ENCODE peak calls at places on chromosomes 3 and 15, in ten cellular contexts. Z is A549, X is cardiac fibroblast, K is GM13977, M is choroid plexus epithelial cell, H is GM12864, E is natural killer cell, N is GM13976, F is GM12865, D is WTC11. T is an unnamed sample.

GRCh38 chr3:183385698-183386590 is 42.5 kb downstream of the MCF2L2 start:
- DNase-seq in Z (peak; percentile 42), X (peak; percentile 86), K (peak; percentile 63), M (peak; percentile 90), H (peak; percentile 33), E (no peak), N (peak; percentile 65), F (peak; percentile 74), D (peak; percentile 48), T (peak; percentile 77)

GRCh38 chr3:113507501-113508067 is 7.4 kb downstream of the SPICE1 start:
- DNase-seq in Z (no peak), X (no peak), K (no peak), M (peak; percentile 8), H (no peak), E (no peak), N (no peak), F (no peak), D (no peak), T (no peak)

GRCh38 chr3:17050051-17050450 is 165.3 kb downstream of the PLCL2 start:
- DNase-seq in Z (no peak), X (no peak), K (no peak), M (no peak), H (no peak), E (no peak), N (no peak), F (no peak), D (no peak), T (no peak)

GRCh38 chr15:69305204-69305931 is 6.7 kb downstream of the PAQR5 start:
- DNase-seq in Z (peak; percentile 98), X (peak; percentile 94), K (no peak), M (peak; percentile 92), H (no peak), E (no peak), N (no peak), F (no peak), D (no peak), T (no peak)

GRCh38 chr15:56758770-56759449 is 25.6 kb upstream of the ZNF280D start:
- DNase-seq in Z (no peak), X (peak; percentile 62), K (no peak), M (peak; percentile 73), H (no peak), E (no peak), N (no peak), F (no peak), D (no peak), T (no peak)

GRCh38 chr3:144590854-144591253 is 619.2 kb downstream of the DIPK2A start:
- DNase-seq in Z (peak; percentile 1), X (peak; percentile 73), K (no peak), M (peak; percentile 90), H (no peak), E (no peak), N (no peak), F (no peak), D (no peak), T (no peak)

GRCh38 chr15:101114146-101114545 is 137.7 kb downstream of the CHSY1 start:
- DNase-seq in Z (no peak), X (no peak), K (no peak), M (no peak), H (no peak), E (no peak), N (no peak), F (no peak), D (no peak), T (no peak)

GRCh38 chr15:70856177-70856883 is 2.4 kb upstream of the LARP6 start:
- DNase-seq in Z (no peak), X (peak; percentile 53), K (no peak), M (no peak), H (no peak), E (no peak), N (no peak), F (no peak), D (no peak), T (no peak)

GRCh38 chr3:189324538-189325138 is 152.9 kb downstream of the TPRG1 start:
- DNase-seq in Z (peak; percentile 62), X (peak; percentile 67), K (peak; percentile 32), M (peak; percentile 78), H (peak; percentile 96), E (peak; percentile 18), N (peak; percentile 28), F (peak; percentile 95), D (no peak), T (peak; percentile 96)

GRCh38 chr3:189320511-189320910 is 148.7 kb downstream of the TPRG1 start:
- DNase-seq in Z (no peak), X (no peak), K (no peak), M (no peak), H (no peak), E (no peak), N (no peak), F (no peak), D (no peak), T (no peak)

GRCh38 chr3:189330066-189330465 is 158.3 kb downstream of the TPRG1 start:
- DNase-seq in Z (no peak), X (no peak), K (no peak), M (no peak), H (no peak), E (no peak), N (no peak), F (no peak), D (no peak), T (no peak)

GRCh38 chr3:189322339-189322738 is 150.6 kb downstream of the TPRG1 start:
- DNase-seq in Z (no peak), X (peak; percentile 23), K (no peak), M (no peak), H (no peak), E (no peak), N (no peak), F (no peak), D (no peak), T (no peak)

GRCh38 chr3:189325454-189325853 is 153.7 kb downstream of the TPRG1 start:
- DNase-seq in Z (no peak), X (no peak), K (no peak), M (peak; percentile 10), H (no peak), E (no peak), N (no peak), F (no peak), D (no peak), T (no peak)
- TF ChIP-seq CTCF in Z (no peak), X (no peak), K (no peak), M (no peak), H (no peak), E (no peak), N (no peak), F (no peak), D (no peak), T (no peak)

DNA sequence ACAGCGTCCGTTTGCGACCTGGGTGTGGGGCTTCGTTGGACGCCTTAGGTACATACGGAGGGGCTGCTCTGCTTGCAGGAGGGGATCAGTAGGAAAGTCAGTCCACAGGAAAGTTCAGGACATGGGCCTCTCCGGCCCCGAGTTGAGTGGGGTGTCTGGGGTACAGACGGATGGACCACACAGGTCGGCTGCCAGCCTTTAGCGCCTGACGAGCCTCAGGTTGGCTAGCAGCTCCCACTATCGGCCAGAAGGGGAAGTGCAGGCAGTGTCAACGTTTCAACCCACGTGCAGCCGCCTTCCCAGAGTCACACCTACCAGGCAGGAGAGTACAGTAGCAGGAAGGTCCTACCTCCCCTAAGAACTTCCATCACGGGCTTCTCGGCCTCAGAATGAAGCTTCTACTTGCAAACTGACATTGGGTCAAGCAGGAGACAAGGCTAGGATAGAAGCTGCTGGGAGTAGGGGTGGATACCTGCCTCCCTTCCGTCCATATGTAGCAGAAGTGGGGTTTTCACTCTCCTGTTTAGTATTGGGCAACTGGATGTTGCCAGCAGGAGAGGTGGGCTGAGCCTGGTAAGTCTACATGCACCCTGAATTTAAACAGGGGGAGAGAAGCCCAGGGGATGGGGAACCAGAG is 1.8 kb upstream of the SCN5A start:
- DNase-seq in Z (peak; percentile 61), X (peak; percentile 62), K (peak; percentile 85), M (peak; percentile 72), H (no peak), E (peak; percentile 40), N (peak; percentile 85), F (peak; percentile 70), D (peak; percentile 83), T (peak; percentile 80)
- TF ChIP-seq CTCF in Z (peak; percentile 76), X (peak; percentile 99), K (peak; percentile 97), M (peak; percentile 99), H (peak; percentile 100), E (peak; percentile 77), N (peak; percentile 98), F (peak; percentile 99), D (peak; percentile 98), T (peak; percentile 97)

GRCh38 chr15:39774688-39775267 is 7.9 kb downstream of the FSIP1 start:
- DNase-seq in Z (no peak), X (no peak), K (no peak), M (no peak), H (no peak), E (no peak), N (no peak), F (peak; percentile 46), D (no peak), T (peak; percentile 72)

GRCh38 chr15:39776068-39776467 is 6.6 kb downstream of the FSIP1 start:
- DNase-seq in Z (no peak), X (no peak), K (no peak), M (no peak), H (no peak), E (no peak), N (no peak), F (no peak), D (no peak), T (no peak)

GRCh38 chr15:39767921-39768320 is 14.7 kb downstream of the FSIP1 start:
- DNase-seq in Z (no peak), X (no peak), K (no peak), M (no peak), H (no peak), E (no peak), N (no peak), F (no peak), D (no peak), T (no peak)

DNA sequence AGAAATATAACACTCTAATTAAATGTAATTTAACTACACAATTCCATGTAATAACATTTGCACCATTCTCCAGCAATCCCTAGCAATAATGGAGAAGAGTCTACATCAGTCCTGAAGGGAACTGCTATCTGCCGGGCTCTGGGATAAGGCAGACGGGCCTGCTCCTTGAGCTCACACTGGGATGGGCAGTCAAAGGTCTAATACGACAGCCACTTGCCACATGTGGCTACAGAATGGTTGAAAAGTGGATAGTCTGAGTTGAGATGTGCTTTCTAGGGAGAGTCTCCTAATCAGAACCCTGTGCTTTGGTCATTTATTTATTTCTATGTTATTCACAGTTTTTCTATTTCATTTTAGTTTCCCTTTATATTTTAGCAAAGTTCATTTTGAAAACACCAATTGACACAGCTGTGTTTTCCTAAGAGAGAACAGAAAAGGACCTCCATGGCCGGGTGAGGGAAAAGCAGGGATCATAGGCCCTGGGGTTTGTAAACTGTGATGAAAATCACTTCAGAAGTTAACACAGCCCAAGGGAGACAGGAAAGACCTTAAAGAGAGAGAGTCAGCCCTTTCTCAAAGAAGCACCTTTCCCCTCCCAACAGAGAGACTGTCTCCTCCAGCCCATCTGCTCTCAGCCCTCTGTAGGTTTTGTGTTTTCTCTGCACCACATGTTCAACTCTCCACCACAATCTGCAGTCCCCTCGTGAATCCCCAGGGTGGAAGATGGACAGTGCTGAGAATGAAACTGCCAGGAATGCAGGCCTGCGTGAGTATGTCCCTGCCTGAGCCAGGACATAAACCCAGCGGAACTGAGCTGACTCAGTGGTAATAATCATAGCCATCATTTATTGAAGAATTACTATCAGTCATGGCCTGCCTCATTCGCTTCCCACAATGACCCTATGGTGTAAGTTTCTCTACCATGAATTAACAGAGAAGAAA is 11.6 kb downstream of the FSIP1 start:
- DNase-seq in Z (no peak), X (peak; percentile 59), K (no peak), M (peak; percentile 78), H (no peak), E (no peak), N (no peak), F (no peak), D (no peak), T (no peak)
- TF ChIP-seq CTCF in Z (no peak), X (no peak), K (no peak), M (no peak), H (no peak), E (no peak), N (no peak), F (no peak), D (no peak), T (no peak)

DNA sequence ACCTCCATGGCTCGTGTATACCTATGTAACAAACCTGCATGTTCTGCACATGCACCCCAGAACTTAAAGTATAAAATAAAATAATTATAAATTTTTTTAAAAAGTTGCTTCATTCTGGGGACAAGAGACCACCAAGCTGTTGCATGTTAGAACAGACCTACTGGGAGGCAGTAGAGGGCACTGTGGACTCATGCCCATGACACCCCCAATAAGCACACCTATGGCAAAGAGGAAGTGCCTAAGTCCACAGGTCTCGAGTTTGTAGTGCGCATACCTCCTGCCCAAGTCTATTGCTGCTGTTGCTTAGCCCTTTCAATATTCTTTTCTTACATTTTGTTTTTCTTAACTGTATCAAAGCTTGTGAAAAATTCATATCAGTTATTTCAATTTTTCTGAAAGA is 267.9 kb upstream of the THBS1 start:
- DNase-seq in Z (no peak), X (no peak), K (peak; percentile 10), M (no peak), H (peak; percentile 34), E (no peak), N (no peak), F (peak; percentile 82), D (peak; percentile 19), T (peak; percentile 26)
- TF ChIP-seq CTCF in Z (no peak), X (peak; percentile 27), K (peak; percentile 39), M (peak; percentile 21), H (peak; percentile 48), E (no peak), N (peak; percentile 7), F (peak; percentile 50), D (no peak), T (no peak)